ENCODE peak calls at places on chromosome 11, in five cellular contexts. N is AG04450, W is SK-N-SH, H is A673, D is K562. Z is an unnamed sample.

GRCh38 chr11:9277176-9277575 is 12.0 kb upstream of the DENND5A start:
- DNase-seq in W (no peak), H (no peak), N (no peak), D (no peak), Z (no peak)

GRCh38 chr11:123185326-123185725 is 9.7 kb downstream of the CLMP start:
- DNase-seq in N (no peak), D (no peak), W (no peak), H (no peak), Z (no peak)

GRCh38 chr11:69639843-69640242 is 1.1 kb upstream of the CCND1 start:
- DNase-seq in W (no peak), N (no peak), H (no peak), D (no peak), Z (no peak)

GRCh38 chr11:14642873-14643696 is 519 bp upstream of the PDE3B start:
- DNase-seq in D (peak; percentile 89), N (no peak), W (no peak), H (no peak), Z (no peak)

GRCh38 chr11:129699711-129700304 is 115.8 kb upstream of the TMEM45B start:
- DNase-seq in W (no peak), N (no peak), D (peak; percentile 2), H (peak; percentile 64), Z (no peak)

GRCh38 chr11:129846508-129847335 is 31.1 kb downstream of the TMEM45B start:
- DNase-seq in N (peak; percentile 80), D (no peak), W (no peak), H (no peak), Z (no peak)

GRCh38 chr11:132770802-132771545 is 761.3 kb downstream of the OPCML start:
- DNase-seq in H (peak; percentile 5), N (no peak), D (no peak), W (peak; percentile 56), Z (no peak)

GRCh38 chr11:77090373-77091111 is 12.1 kb upstream of the OMP start:
- DNase-seq in H (no peak), D (no peak), N (no peak), W (no peak), Z (no peak)

GRCh38 chr11:72613977-72614376 is 60.2 kb downstream of the PDE2A start:
- DNase-seq in D (peak; percentile 43), N (no peak), H (no peak), W (no peak), Z (peak; percentile 89)

GRCh38 chr11:120235024-120235628 is 4.8 kb upstream of the POU2F3 start:
- DNase-seq in N (no peak), D (peak; percentile 85), W (peak; percentile 78), H (peak; percentile 53), Z (peak; percentile 79)

GRCh38 chr11:19656140-19656541 is 56.5 kb upstream of the NAV2 start:
- DNase-seq in H (no peak), N (no peak), D (no peak), W (peak; percentile 44), Z (no peak)

GRCh38 chr11:124669193-124669592 is 4.3 kb downstream of the SIAE start:
- DNase-seq in H (peak; percentile 46), W (peak; percentile 73), D (peak; percentile 61), N (no peak), Z (peak; percentile 51)

GRCh38 chr11:64395545-64396078 is 36.6 kb downstream of the RPS6KA4 start:
- DNase-seq in H (no peak), D (no peak), W (no peak), N (no peak), Z (no peak)

GRCh38 chr11:122772945-122773344 is 65.4 kb upstream of the CRTAM start:
- DNase-seq in D (no peak), N (no peak), H (no peak), W (no peak), Z (no peak)

GRCh38 chr11:26946209-26946828 is 47.6 kb upstream of the FIBIN start:
- DNase-seq in N (no peak), W (no peak), D (no peak), H (no peak), Z (no peak)

GRCh38 chr11:132962026-132962425 is 570.3 kb downstream of the OPCML start:
- DNase-seq in W (peak; percentile 44), H (peak; percentile 47), D (no peak), N (peak; percentile 48), Z (no peak)

GRCh38 chr11:18608373-18608772 is 8.8 kb downstream of the MISFA start:
- DNase-seq in N (no peak), D (no peak), H (no peak), W (no peak), Z (no peak)
- H3K4me3 ChIP-seq in N (no peak overlapping the region), D (no peak overlapping the region), H (no peak overlapping the region), W (no peak overlapping the region), Z (no peak overlapping the region)

GRCh38 chr11:62104816-62105610 is 18.8 kb upstream of the INCENP start:
- DNase-seq in H (no peak), W (no peak), N (no peak), D (peak; percentile 44), Z (no peak)
- H3K27ac ChIP-seq in H (no peak overlapping the region), W (no peak overlapping the region), N (peak overlapping the region; percentile 23), D (peak overlapping the region; percentile 76), Z (no peak overlapping the region)

GRCh38 chr11:11563193-11563592 is 58.6 kb downstream of the GALNT18 start:
- DNase-seq in N (no peak), H (no peak), W (no peak), D (no peak), Z (no peak)

GRCh38 chr11:11553595-11553994 is 68.2 kb downstream of the GALNT18 start:
- DNase-seq in W (no peak), N (no peak), H (no peak), D (no peak), Z (peak; percentile 51)

GRCh38 chr11:11555228-11555627 is 66.6 kb downstream of the GALNT18 start:
- DNase-seq in H (no peak), W (peak; percentile 63), N (no peak), D (no peak), Z (no peak)

GRCh38 chr11:11558352-11558751 is 63.5 kb downstream of the GALNT18 start:
- DNase-seq in N (no peak), H (no peak), W (no peak), D (no peak), Z (no peak)

GRCh38 chr11:11558826-11559225 is 63.0 kb downstream of the GALNT18 start:
- DNase-seq in W (no peak), D (no peak), H (no peak), N (no peak), Z (no peak)
- H3K4me3 ChIP-seq in W (no peak overlapping the region), D (no peak overlapping the region), H (no peak overlapping the region), N (no peak overlapping the region), Z (no peak overlapping the region)

GRCh38 chr11:67441731-67442401 is 1.4 kb downstream of the CORO1B start:
- DNase-seq in D (no peak), W (no peak), H (no peak), N (no peak), Z (peak; percentile 73)
- H3K27ac ChIP-seq in D (no peak overlapping the region), W (no peak overlapping the region), H (no peak overlapping the region), N (no peak overlapping the region), Z (peak overlapping the region; percentile 92)

DNA sequence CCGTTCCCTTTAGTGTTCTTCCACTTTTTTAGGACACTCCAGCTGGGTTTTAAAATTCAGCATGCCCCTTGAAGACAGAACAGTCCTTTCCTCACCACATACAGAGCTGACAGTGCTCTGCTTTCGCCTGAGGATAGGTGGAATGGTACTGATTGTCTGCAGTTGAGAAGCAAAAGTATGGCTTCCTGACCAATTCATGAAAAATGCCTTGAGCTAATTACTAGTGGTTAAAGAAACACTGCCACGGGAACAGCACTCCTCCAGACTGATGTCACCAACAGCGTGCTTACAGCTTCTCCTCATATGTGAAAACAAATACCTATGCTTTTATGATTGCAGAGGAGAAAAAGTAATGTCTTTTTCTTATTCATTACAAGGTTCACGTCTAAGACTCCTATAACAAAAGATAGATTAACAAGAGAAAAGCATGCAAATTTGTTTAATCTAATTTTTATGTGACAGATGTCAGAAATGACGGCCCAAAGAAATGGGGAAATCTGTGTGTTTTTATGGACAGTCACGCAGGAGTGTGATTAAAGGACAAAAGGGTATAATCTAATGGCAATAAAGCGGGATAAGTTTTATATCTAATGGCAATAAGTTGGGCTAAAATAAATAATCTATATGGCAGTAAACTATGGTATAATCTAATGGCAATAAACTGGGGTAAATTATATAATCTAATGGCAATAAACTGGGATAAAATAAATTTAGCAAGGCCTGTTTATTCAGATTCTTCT is 123.4 kb upstream of the ARHGAP42 start:
- DNase-seq in H (peak; percentile 39), W (no peak), D (no peak), N (no peak), Z (no peak)
- H3K4me3 ChIP-seq in H (no peak overlapping the region), W (no peak overlapping the region), D (no peak overlapping the region), N (no peak overlapping the region), Z (no peak overlapping the region)

DNA sequence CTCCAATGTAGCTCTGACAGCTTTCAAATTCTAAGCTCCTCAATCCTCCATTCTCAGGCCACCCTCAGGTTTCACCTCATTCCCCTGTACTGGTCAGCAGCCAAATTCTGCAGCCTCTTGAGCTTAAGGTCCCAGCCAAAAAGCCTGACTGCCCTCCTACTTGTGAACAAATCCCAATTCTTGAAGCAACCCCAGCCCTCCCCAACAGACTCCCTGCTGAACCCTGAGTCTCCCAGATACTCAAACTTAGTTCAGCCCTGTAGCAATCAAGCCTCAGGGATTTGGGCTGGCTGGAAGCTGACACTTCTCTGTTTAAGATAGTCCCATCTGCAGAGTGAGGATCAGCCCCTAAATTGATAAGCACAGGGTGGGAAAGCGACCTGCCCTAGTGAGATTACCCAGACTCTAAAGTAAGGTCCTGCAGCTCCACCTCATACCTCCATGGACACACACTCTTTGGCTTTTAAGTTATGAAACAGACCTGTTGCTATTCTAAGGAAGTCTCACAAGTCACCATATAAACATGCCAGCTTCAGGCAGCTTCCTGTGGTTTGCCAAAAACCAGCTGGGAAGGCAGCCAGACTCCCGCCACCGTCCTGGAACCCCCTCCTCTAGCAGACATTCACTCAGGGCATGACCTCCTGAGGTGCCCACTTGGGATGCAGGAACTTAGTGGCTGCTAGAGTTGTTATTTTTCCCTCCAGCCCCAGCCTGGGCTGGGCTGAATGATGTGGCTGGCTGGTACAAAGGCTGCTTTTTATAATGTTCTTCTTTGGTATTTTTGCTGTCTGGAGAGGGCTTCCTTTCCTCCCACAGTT is 82.5 kb upstream of the PICALM start:
- DNase-seq in H (no peak), W (no peak), D (peak; percentile 84), N (no peak), Z (no peak)
- H3K27ac ChIP-seq in H (no peak overlapping the region), W (peak overlapping the region; percentile 79), D (peak overlapping the region; percentile 78), N (peak overlapping the region; percentile 41), Z (no peak overlapping the region)

GRCh38 chr11:111736191-111736590 is 30.0 kb downstream of the PPP2R1B start:
- DNase-seq in N (peak; percentile 57), W (no peak), D (no peak), H (no peak), Z (no peak)
- H3K4me3 ChIP-seq in N (no peak overlapping the region), W (no peak overlapping the region), D (no peak overlapping the region), H (no peak overlapping the region), Z (no peak overlapping the region)

Z was measured in Karpas-422.